ENCODE peak calls at places on chromosomes 11 and 22, in four cellular contexts. O is HepG2, M is GM12878, W is K562. C is an unnamed sample.

GRCh38 chr11:81331611-81332205 is 1402.0 kb downstream of the FAM181B start:
- DNase-seq in O (no peak), M (no peak), W (no peak), C (no peak)

GRCh38 chr11:128587415-128587814 is at the start of gene ETS1:
- DNase-seq in O (no peak), M (no peak), W (no peak), C (peak; percentile 7)

GRCh38 chr22:45096256-45096907 is 67.3 kb upstream of the NUP50 start:
- DNase-seq in O (peak; percentile 37), M (no peak), W (peak; percentile 56), C (peak; percentile 60)

GRCh38 chr11:122668562-122669090 is 13.1 kb downstream of the UBASH3B start:
- DNase-seq in O (no peak), M (no peak), W (no peak), C (peak; percentile 60)

GRCh38 chr11:117730256-117730800 is 66.7 kb downstream of the DSCAML1 start:
- DNase-seq in O (no peak), M (no peak), W (no peak), C (no peak)

GRCh38 chr11:92384316-92384715 is 159.7 kb downstream of the FAT3 start:
- DNase-seq in O (no peak), M (no peak), W (no peak), C (no peak)

GRCh38 chr22:20405931-20406685 is 12.2 kb downstream of the ZNF74 start:
- DNase-seq in O (no peak), M (no peak), W (peak; percentile 33), C (no peak)

GRCh38 chr22:44090571-44090905 is 66.4 kb downstream of the PARVB start:
- DNase-seq in O (no peak), M (no peak), W (no peak), C (no peak)

GRCh38 chr11:74682731-74683278 is 48.4 kb downstream of the CHRDL2 start:
- DNase-seq in O (no peak), M (no peak), W (no peak), C (no peak)

GRCh38 chr22:36368359-36368983 is 19.3 kb downstream of the MYH9 start:
- DNase-seq in O (peak; percentile 72), M (no peak), W (peak; percentile 77), C (peak; percentile 57)

GRCh38 chr11:71962428-71963038 is 33.7 kb downstream of the RNF121 start:
- DNase-seq in O (no peak), M (peak; percentile 53), W (no peak), C (no peak)

GRCh38 chr11:101442171-101442570 is 141.6 kb downstream of the TRPC6 start:
- DNase-seq in O (no peak), M (no peak), W (no peak), C (no peak)

GRCh38 chr22:31952094-31952401 is 7.7 kb downstream of the YWHAH start:
- DNase-seq in O (no peak), M (no peak), W (no peak), C (no peak)

GRCh38 chr22:20750461-20751184 is 23.3 kb upstream of the SERPIND1 start:
- DNase-seq in O (no peak), M (peak; percentile 59), W (no peak), C (peak; percentile 25)

GRCh38 chr22:46425011-46425410 is 89.5 kb downstream of the TRMU start:
- DNase-seq in O (no peak), M (no peak), W (no peak), C (no peak)

GRCh38 chr11:34480339-34480738 is 33.3 kb downstream of the ELF5 start:
- DNase-seq in O (no peak), M (no peak), W (no peak), C (no peak)

GRCh38 chr11:74710291-74710938 is 20.8 kb downstream of the CHRDL2 start:
- DNase-seq in O (no peak), M (no peak), W (peak; percentile 45), C (no peak)

GRCh38 chr11:78649361-78650215 is 74.9 kb upstream of the NARS2 start:
- DNase-seq in O (no peak), M (no peak), W (no peak), C (no peak)

GRCh38 chr11:64245797-64246623 is 733 bp downstream of the PPP1R14B start:
- DNase-seq in O (peak; percentile 58), M (no peak), W (peak; percentile 47), C (peak; percentile 91)

GRCh38 chr11:87712802-87713202 is 462.4 kb downstream of the RAB38 start:
- DNase-seq in O (no peak), M (no peak), W (no peak), C (no peak)

GRCh38 chr22:40224702-40225101 is 47.0 kb downstream of the TNRC6B start:
- DNase-seq in O (no peak), M (no peak), W (no peak), C (no peak)

GRCh38 chr11:111329306-111330204 is 31.2 kb downstream of the POU2AF3 start:
- DNase-seq in O (no peak), M (no peak), W (no peak), C (no peak)

GRCh38 chr22:37054078-37054440 is 2.5 kb downstream of the KCTD17 start:
- DNase-seq in O (no peak), M (no peak), W (peak; percentile 35), C (no peak)

GRCh38 chr11:114192841-114193389 is 103.3 kb upstream of the NNMT start:
- DNase-seq in O (no peak), M (no peak), W (no peak), C (no peak)

GRCh38 chr11:36254739-36255138 is 34.5 kb downstream of the COMMD9 start:
- DNase-seq in O (no peak), M (no peak), W (no peak), C (no peak)

GRCh38 chr11:120900642-120901041 is 123.3 kb upstream of the TBCEL start:
- DNase-seq in O (no peak), M (no peak), W (no peak), C (no peak)
- TF ChIP-seq REST in O (peak; percentile 86), M (peak; percentile 49), W (no peak), C (peak; percentile 41)

GRCh38 chr11:4181780-4182721 is 87.5 kb downstream of the RRM1 start:
- DNase-seq in O (peak; percentile 48), M (no peak), W (peak; percentile 71), C (peak; percentile 78)
- TF ChIP-seq POLR2AphosphoS2 in O (no peak), M (no peak), W (no peak), C (no peak)

DNA sequence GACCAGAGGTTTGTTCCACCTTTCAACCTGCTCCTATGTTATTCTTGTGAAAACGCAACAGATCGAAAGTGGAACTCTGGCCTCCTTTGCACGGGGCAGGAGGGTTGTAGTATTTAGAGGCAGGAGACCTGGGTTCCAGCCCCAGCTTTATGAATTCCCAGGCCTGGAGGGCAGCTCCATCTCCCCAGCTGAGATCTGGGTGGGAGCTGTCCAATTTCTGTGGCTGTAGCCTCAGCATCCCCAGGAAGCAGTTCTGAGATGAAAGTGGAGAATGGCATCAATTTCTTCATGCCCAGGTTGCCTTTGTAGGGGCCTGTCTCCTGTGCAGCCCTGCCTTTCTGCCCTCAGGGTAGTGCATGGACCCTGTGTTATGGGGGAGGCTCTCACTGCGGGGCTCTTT is 4.1 kb downstream of the FADS2 start:
- DNase-seq in O (no peak), M (no peak), W (no peak), C (no peak)
- TF ChIP-seq REST in O (no peak), M (peak; percentile 59), W (no peak), C (no peak)

DNA sequence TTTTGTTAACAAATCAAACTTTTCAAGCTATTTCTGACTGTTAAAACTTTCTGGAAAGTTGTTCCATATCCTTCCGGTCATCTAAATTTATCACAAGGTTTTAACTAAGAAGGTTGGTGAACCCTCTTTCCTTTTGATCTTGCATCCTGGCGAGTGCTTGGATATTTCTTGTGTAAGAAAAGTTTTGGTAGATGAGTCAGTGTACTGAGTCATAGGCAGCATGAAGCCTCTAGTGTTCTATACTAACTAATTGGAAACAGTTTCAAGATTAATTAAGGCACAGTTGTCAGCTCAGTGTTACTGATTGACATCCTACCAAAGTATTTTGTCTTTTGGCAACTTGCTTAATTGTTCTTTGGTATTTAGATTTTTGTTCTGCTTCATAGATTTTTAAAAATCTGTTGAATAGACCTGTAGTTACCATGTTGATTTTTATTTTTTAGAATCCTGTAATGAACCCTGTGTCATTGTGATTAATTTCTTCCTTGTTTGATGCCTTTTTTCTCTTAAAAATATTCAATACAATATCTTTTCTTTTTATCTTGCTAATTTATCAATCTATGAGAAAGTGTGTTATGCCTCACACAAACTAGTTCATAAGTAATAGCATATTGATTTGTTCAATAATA is 38.0 kb downstream of the METTL15 start:
- DNase-seq in O (peak; percentile 59), M (no peak), W (no peak), C (peak; percentile 60)
- TF ChIP-seq POLR2AphosphoS2 in O (no peak), M (no peak), W (no peak), C (no peak)

DNA sequence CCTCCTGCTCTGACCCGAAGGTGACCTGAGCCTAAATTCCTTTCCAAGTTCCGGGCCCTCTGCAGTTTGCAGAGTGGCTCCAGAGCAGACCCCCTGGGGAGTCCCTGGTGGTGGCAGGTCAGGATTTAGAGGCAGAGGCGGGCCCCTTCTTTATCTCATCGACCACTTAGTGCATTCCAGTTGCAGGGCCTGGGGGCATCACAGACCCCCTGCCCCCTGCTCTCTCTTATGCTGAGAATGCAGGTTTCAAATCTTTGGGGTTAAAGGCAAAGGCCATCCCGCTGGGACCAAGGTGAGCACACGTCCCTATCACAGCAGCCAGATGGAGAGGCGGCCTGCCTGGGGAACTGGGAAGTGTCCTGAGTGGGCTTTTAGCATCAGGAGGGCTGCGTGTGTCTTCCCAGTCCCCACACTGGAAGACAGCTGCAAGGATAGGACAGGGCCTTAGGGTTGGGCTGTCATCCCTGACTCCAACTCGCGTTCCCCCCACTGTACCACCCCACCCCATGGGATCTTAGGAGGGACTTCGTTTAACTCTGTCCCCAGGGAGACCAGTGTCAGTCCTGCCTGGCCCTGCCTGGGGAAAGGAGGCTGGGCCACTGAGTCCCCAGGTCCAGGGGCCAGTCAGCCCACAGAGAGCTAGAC is 11.3 kb downstream of the DERL3 start:
- DNase-seq in O (no peak), M (no peak), W (no peak), C (no peak)
- TF ChIP-seq REST in O (no peak), M (no peak), W (no peak), C (no peak)

DNA sequence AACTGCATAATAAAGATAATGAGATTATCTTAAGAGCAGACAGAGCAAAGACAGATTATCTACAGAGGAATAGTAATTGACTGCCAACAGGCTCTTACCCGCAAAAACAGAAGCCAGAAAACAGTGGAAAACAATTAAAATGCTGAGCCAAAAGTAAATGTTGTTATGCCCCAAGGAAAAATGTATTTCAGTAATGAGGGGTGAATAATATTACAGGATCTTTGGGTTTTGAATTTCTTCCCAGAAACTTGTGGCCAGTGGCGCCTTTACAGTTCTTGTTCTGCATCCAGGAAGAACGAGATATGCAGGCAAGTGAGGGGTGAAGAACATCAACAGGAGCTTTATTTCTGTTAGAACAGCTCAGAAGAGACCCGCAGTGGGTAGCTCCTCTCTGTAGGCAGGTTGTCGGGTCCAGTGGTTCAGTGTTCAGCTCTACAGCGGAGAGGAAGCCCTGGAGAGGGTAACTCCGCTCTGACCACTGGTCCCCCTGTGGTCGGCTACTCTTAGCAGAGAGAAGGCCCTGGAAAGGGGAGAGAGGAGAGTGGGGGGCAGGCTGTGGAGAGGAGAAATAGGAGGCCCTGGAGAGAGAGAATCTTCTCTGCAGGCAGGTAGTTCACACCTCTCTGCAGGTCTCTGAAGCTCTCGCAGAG is 51.8 kb upstream of the SC5D start:
- DNase-seq in O (no peak), M (no peak), W (no peak), C (no peak)
- TF ChIP-seq POLR2AphosphoS2 in O (no peak), M (no peak), W (no peak), C (no peak)

GRCh38 chr11:908273-908672 is 2.3 kb downstream of the CHID1 start:
- DNase-seq in O (no peak), M (no peak), W (peak; percentile 73), C (no peak)
- TF ChIP-seq REST in O (no peak), M (peak; percentile 55), W (peak; percentile 76), C (no peak)

C was measured in A549.